ENCODE peak calls at places on chromosomes 12 and 14, in five cellular contexts. T, D, C, H and P are unnamed samples.

GRCh38 chr14:96039633-96040311 is 610 bp downstream of the C14orf132 start:
- DNase-seq in T (no peak), D (peak), C (no peak), H (peak), P (peak)

GRCh38 chr12:95977764-95978305 is 18.3 kb downstream of the HAL start:
- DNase-seq in T (no peak), D (no peak), C (no peak), H (no peak), P (no peak)

GRCh38 chr14:54127526-54127925 is 170.9 kb upstream of the BMP4 start:
- DNase-seq in T (no peak), D (no peak), C (no peak), H (no peak), P (no peak)

GRCh38 chr12:43590307-43590706 is 38.3 kb upstream of the ADAMTS20 start:
- DNase-seq in T (no peak), D (no peak), C (no peak), H (no peak), P (no peak)

GRCh38 chr14:33934938-33935337 is 15.9 kb downstream of the EGLN3 start:
- DNase-seq in T (no peak), D (no peak), C (no peak), H (no peak), P (no peak)

GRCh38 chr12:88325076-88325827 is 183.1 kb downstream of the TMTC3 start:
- DNase-seq in T (no peak), D (no peak), C (no peak), H (peak), P (no peak)

GRCh38 chr12:132284618-132285310 is 44.6 kb downstream of the GALNT9 start:
- DNase-seq in T (no peak), D (no peak), C (no peak), H (no peak), P (no peak)

GRCh38 chr12:48933664-48934311 is 8.5 kb upstream of the FKBP11 start:
- DNase-seq in T (no peak), D (no peak), C (no peak), H (no peak), P (no peak)

GRCh38 chr12:127149226-127149964 is 1117.6 kb upstream of the TMEM132C start:
- DNase-seq in T (no peak), D (no peak), C (no peak), H (peak), P (no peak)

GRCh38 chr14:48973136-48973535 is 613.0 kb downstream of the RPS29 start:
- DNase-seq in T (no peak), D (no peak), C (no peak), H (peak), P (no peak)

GRCh38 chr12:53974084-53975018 is at the start of gene HOTAIR:
- DNase-seq in T (no peak), D (no peak), C (no peak), H (no peak), P (no peak)

GRCh38 chr12:104257913-104258472 is 42.4 kb downstream of the TXNRD1 start:
- DNase-seq in T (no peak), D (no peak), C (no peak), H (no peak), P (no peak)

GRCh38 chr14:22386924-22387775 is 201.9 kb downstream of the DAD1 start:
- DNase-seq in T (peak), D (peak), C (peak), H (peak), P (peak)

GRCh38 chr14:20413785-20414117 is 450 bp upstream of the TEP1 start:
- DNase-seq in T (no peak), D (no peak), C (no peak), H (no peak), P (no peak)

GRCh38 chr12:43407816-43408645 is 144.0 kb downstream of the ADAMTS20 start:
- DNase-seq in T (no peak), D (no peak), C (no peak), H (peak), P (no peak)

GRCh38 chr14:29220077-29220476 is 453.5 kb downstream of the FOXG1 start:
- DNase-seq in T (peak), D (no peak), C (no peak), H (no peak), P (peak)

GRCh38 chr14:72925171-72925759 is 999 bp upstream of the DCAF4 start:
- DNase-seq in T (no peak), D (peak), C (no peak), H (no peak), P (no peak)

GRCh38 chr12:100574262-100575074 is 984 bp downstream of the GAS2L3 start:
- DNase-seq in T (no peak), D (no peak), C (no peak), H (peak), P (peak)

GRCh38 chr12:25323774-25324086 is 73.0 kb upstream of the KRAS start:
- DNase-seq in T (no peak), D (no peak), C (no peak), H (no peak), P (no peak)

GRCh38 chr12:75872762-75873161 is 158.8 kb downstream of the PHLDA1 start:
- DNase-seq in T (no peak), D (no peak), C (peak), H (no peak), P (no peak)

GRCh38 chr12:3231399-3231876 is 154.3 kb downstream of the TSPAN9 start:
- DNase-seq in T (no peak), D (no peak), C (no peak), H (peak), P (no peak)

GRCh38 chr14:104787736-104788532 is 7.6 kb downstream of the AKT1 start:
- DNase-seq in T (peak), D (no peak), C (no peak), H (no peak), P (no peak)

GRCh38 chr12:58915634-58916033 is 4.7 kb downstream of the LRIG3 start:
- DNase-seq in T (no peak), D (peak), C (peak), H (peak), P (peak)

GRCh38 chr12:128771681-128772080 is 52.1 kb downstream of the SLC15A4 start:
- DNase-seq in T (no peak), D (no peak), C (no peak), H (peak), P (no peak)

GRCh38 chr14:64069634-64070359 is 217.0 kb downstream of the SYNE2 start:
- DNase-seq in T (no peak), D (no peak), C (no peak), H (peak), P (no peak)

GRCh38 chr12:1851126-1851791 is 30.9 kb downstream of the LRTM2 start:
- DNase-seq in T (no peak), D (no peak), C (no peak), H (peak), P (no peak)

GRCh38 chr14:58298477-58298879 is at the start of gene ARID4A:
- DNase-seq in T (no peak), D (no peak), C (no peak), H (no peak), P (no peak)

GRCh38 chr12:3081886-3082285 is 4.7 kb downstream of the TSPAN9 start:
- DNase-seq in T (no peak), D (no peak), C (no peak), H (no peak), P (no peak)

GRCh38 chr12:89494411-89495231 is 30.0 kb downstream of the GALNT4 start:
- DNase-seq in T (no peak), D (no peak), C (no peak), H (peak), P (no peak)

GRCh38 chr12:131905640-131906091 is 11.2 kb downstream of the ULK1 start:
- DNase-seq in T (no peak), D (no peak), C (no peak), H (no peak), P (no peak)

GRCh38 chr12:52307836-52308806 is 13.1 kb downstream of the KRT83 start:
- DNase-seq in T (peak), D (peak), C (peak), H (peak), P (peak)

GRCh38 chr14:49857427-49858003 is 4.9 kb upstream of the NEMF start:
- DNase-seq in T (no peak), D (no peak), C (no peak), H (no peak), P (no peak)

GRCh38 chr12:51620448-51620847 is 29.4 kb downstream of the SCN8A start:
- DNase-seq in T (no peak), D (no peak), C (no peak), H (peak), P (no peak)

GRCh38 chr14:102140750-102141145 is 1.1 kb downstream of the WDR20 start:
- DNase-seq in T (no peak), D (no peak), C (no peak), H (no peak), P (no peak)

GRCh38 chr14:89498836-89499235 is 81.8 kb upstream of the FOXN3 start:
- DNase-seq in T (no peak), D (no peak), C (no peak), H (no peak), P (no peak)

GRCh38 chr12:1173806-1174617 is 183.0 kb downstream of the ERC1 start:
- DNase-seq in T (no peak), D (no peak), C (no peak), H (no peak), P (no peak)

GRCh38 chr14:102965282-102965681 is 42.8 kb downstream of the AMN start:
- DNase-seq in T (no peak), D (no peak), C (no peak), H (no peak), P (no peak)